ENCODE peak calls at places on chromosome 14, in ten cellular contexts. U is transverse colon, Y is upper lobe of left lung, M is hepatocyte, Q is dorsolateral prefrontal cortex, C is uterus, D is heart right ventricle, R is fibroblast of lung, V is astrocyte, E is neural progenitor cell. J is an unnamed sample. For H3K27me3, the result is how much of the 10 kb centered on the place peaks cover.

GRCh38 chr14:99586761-99587462 is 17.1 kb downstream of the CCDC85C start:
- DNase-seq in U (no peak), Y (peak), M (no peak), Q (no peak), C (no peak), D (no peak), R (no peak), V (no peak), E (no peak), J (no peak)

GRCh38 chr14:91367173-91368171 is 50.1 kb downstream of the CCDC88C start:
- DNase-seq in U (peak), Y (no peak), M (peak), Q (no peak), C (no peak), D (no peak), R (peak), V (peak), E (no peak), J (no peak)

GRCh38 chr14:28603606-28604005 is 163.0 kb upstream of the FOXG1 start:
- DNase-seq in U (no peak), Y (no peak), M (no peak), Q (no peak), C (no peak), D (no peak), R (peak), V (peak), E (no peak), J (no peak)

GRCh38 chr14:102560436-102561261 is 31.8 kb upstream of the RCOR1 start:
- DNase-seq in U (no peak), Y (no peak), M (no peak), Q (no peak), C (no peak), D (no peak), R (no peak), V (no peak), E (no peak), J (no peak)

GRCh38 chr14:53409974-53410373 is 256.9 kb upstream of the DDHD1 start:
- DNase-seq in U (no peak), Y (no peak), M (no peak), Q (no peak), C (no peak), D (no peak), R (no peak), V (peak), E (no peak), J (no peak)

GRCh38 chr14:38578278-38578681 is 322.4 kb upstream of the CLEC14A start:
- DNase-seq in U (no peak), Y (no peak), M (no peak), Q (no peak), C (no peak), D (no peak), R (peak), V (no peak), E (peak), J (no peak)

GRCh38 chr14:95137804-95138167 is 19.5 kb downstream of the DICER1 start:
- DNase-seq in U (peak), Y (no peak), M (no peak), Q (no peak), C (no peak), D (no peak), R (no peak), V (no peak), E (peak), J (no peak)

GRCh38 chr14:103552011-103552797 is 10.3 kb downstream of the BAG5 start:
- DNase-seq in U (no peak), Y (no peak), M (no peak), Q (no peak), C (peak), D (peak), R (no peak), V (peak), E (no peak), J (no peak)

GRCh38 chr14:86961106-86961716 is 1031.8 kb downstream of the GALC start:
- DNase-seq in U (no peak), Y (no peak), M (peak), Q (no peak), C (no peak), D (no peak), R (peak), V (no peak), E (peak), J (no peak)

GRCh38 chr14:56224691-56225681 is 106.8 kb downstream of the PELI2 start:
- DNase-seq in U (peak), Y (peak), M (peak), Q (no peak), C (no peak), D (no peak), R (peak), V (no peak), E (no peak), J (no peak)

GRCh38 chr14:55968741-55969140 is 149.5 kb upstream of the PELI2 start:
- DNase-seq in U (no peak), Y (no peak), M (no peak), Q (no peak), C (no peak), D (no peak), R (no peak), V (peak), E (no peak), J (no peak)

GRCh38 chr14:63993992-63994391 is 141.2 kb downstream of the SYNE2 start:
- DNase-seq in U (no peak), Y (no peak), M (no peak), Q (no peak), C (no peak), D (no peak), R (peak), V (no peak), E (no peak), J (no peak)

GRCh38 chr14:61080591-61081010 is 99.6 kb downstream of the SLC38A6 start:
- DNase-seq in U (no peak), Y (no peak), M (peak), Q (no peak), C (no peak), D (no peak), R (peak), V (peak), E (no peak), J (peak)

GRCh38 chr14:65034021-65034420 is 47.3 kb downstream of the FNTB start:
- DNase-seq in U (no peak), Y (no peak), M (no peak), Q (no peak), C (no peak), D (no peak), R (no peak), V (no peak), E (no peak), J (no peak)

GRCh38 chr14:73397810-73398209 is 60.5 kb downstream of the NUMB start:
- DNase-seq in U (no peak), Y (no peak), M (peak), Q (no peak), C (no peak), D (no peak), R (peak), V (no peak), E (no peak), J (no peak)

GRCh38 chr14:71070169-71070568 is 162.9 kb downstream of the PCNX1 start:
- DNase-seq in U (no peak), Y (no peak), M (no peak), Q (no peak), C (no peak), D (no peak), R (no peak), V (no peak), E (no peak), J (no peak)

GRCh38 chr14:105294142-105294597 is 6.6 kb downstream of the BRF1 start:
- DNase-seq in U (no peak), Y (peak), M (no peak), Q (peak), C (no peak), D (peak), R (no peak), V (peak), E (peak), J (no peak)

DNA sequence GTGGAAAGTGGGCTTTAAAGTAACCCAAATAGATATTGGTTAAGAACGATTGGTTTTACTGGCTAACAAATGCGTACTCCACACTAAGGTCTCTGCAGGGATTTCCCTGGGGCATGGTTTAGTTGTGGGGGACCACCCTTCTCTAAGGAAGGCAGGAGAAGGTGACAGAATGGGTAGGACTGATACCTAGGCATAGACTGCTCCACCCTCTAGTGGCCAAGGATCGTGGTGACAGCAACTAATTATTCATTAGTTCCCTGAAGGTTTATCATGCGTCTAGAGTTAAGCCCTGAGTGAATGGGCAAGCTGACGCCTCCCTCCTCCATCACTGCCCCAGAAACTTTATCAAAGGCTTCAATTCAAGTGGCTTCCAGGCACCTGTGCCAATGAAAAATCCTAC is 9.1 kb downstream of the FAM181A start:
- DNase-seq in U (no peak), Y (no peak), M (peak), Q (no peak), C (no peak), D (no peak), R (no peak), V (no peak), E (peak), J (no peak)
- H3K27me3 ChIP-seq in U (under half), Y (under half), M (under half), Q (under half), C (under half), D (under half), R (under half), V (under half), E (under half), J (under half)

GRCh38 chr14:39957290-39957689 is 525.1 kb upstream of the FBXO33 start:
- DNase-seq in U (no peak), Y (no peak), M (no peak), Q (no peak), C (no peak), D (no peak), R (no peak), V (no peak), E (no peak), J (no peak)

GRCh38 chr14:39957987-39958386 is 525.8 kb upstream of the FBXO33 start:
- DNase-seq in U (no peak), Y (no peak), M (no peak), Q (no peak), C (no peak), D (no peak), R (no peak), V (no peak), E (no peak), J (no peak)

GRCh38 chr14:39956372-39956771 is 524.1 kb upstream of the FBXO33 start:
- DNase-seq in U (no peak), Y (no peak), M (no peak), Q (no peak), C (no peak), D (no peak), R (no peak), V (no peak), E (no peak), J (no peak)
- TF ChIP-seq CTCF in U (no peak), Y (no peak), M (peak), Q (no peak), C (no peak), D (no peak), R (no peak), V (no peak), E (peak), J (no peak)

DNA sequence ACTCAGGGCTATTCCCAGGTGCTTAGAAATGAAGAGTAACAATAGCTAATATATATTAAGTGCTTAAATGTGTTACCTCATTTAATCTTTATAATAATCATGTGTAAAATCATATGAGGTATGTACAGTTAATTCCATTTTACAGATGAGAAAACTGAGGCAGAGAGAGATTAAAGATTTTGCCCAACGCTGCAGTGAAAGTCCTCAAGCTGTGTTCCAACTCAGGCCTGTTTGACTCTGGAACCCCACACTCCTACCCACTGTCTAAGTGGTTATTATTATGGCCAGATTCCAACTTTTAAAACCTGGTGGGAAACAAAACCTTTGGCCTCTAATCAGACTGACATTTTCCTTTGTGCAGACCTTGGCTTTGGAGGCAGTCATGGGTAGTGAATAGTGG is 10.2 kb downstream of the CMTM5 start:
- DNase-seq in U (no peak), Y (no peak), M (no peak), Q (no peak), C (no peak), D (no peak), R (no peak), V (no peak), E (no peak), J (no peak)
- H3K27me3 ChIP-seq in U (under half), Y (under half), M (under half), Q (under half), C (under half), D (under half), R (under half), V (under half), E (under half), J (under half)

DNA sequence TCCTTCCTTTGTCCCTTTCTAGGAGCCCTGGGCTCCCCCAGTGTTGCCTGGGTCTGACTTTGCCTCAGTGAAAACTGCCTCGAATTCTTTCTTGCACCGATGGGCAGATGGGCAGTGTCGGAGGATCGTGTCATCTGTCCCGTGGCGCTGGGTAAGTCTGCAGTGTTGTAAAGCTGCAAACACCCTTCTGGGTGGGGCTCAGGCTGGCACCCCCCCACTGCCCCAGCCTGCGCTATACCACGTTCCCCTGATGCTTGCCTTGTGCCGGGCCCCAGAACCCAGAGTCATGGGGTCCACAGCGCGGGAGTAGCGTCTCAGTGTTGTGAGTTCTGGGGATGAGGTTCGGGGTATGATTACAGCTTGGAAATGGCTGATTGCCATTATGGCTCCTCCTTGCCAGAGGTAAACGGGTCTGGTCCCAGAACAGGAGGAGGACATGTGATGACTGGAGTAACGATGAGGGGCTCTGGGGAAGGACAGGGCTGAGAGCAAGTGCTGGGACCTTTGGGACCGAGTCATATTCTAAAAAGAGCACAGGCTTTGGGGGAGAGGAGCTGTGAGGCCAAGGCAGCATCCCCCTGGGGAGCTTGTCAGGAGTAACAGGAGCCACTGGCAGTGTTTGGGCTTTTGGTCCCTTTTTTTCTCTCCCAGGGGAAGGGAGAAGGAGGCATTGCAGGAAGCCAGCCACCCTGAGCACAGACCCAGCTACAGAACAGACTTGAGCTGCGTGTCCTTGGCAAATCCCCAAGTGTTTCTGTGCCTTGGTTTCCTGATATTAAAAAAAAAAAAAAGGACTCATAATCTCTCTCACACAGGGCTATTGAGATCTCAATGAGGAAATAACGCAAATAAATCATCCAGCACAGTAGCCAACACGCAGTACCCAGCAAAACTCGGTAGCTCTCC is 4.3 kb downstream of the RTL1 start:
- DNase-seq in U (no peak), Y (no peak), M (peak), Q (no peak), C (no peak), D (no peak), R (no peak), V (no peak), E (peak), J (no peak)
- TF ChIP-seq CTCF in U (no peak), Y (no peak), M (no peak), Q (no peak), C (no peak), D (no peak), R (no peak), V (no peak), E (no peak), J (no peak)

GRCh38 chr14:77194706-77195105 is 13.1 kb downstream of the TMEM63C start:
- DNase-seq in U (no peak), Y (no peak), M (no peak), Q (no peak), C (no peak), D (no peak), R (no peak), V (no peak), E (no peak), J (no peak)

GRCh38 chr14:77186911-77187648 is 5.5 kb downstream of the TMEM63C start:
- DNase-seq in U (peak), Y (no peak), M (peak), Q (no peak), C (no peak), D (no peak), R (no peak), V (peak), E (peak), J (no peak)

GRCh38 chr14:77189479-77189878 is 7.9 kb downstream of the TMEM63C start:
- DNase-seq in U (no peak), Y (no peak), M (no peak), Q (no peak), C (no peak), D (no peak), R (no peak), V (no peak), E (no peak), J (no peak)

GRCh38 chr14:77187649-77188012 is 6.0 kb downstream of the TMEM63C start:
- DNase-seq in U (no peak), Y (no peak), M (no peak), Q (no peak), C (no peak), D (no peak), R (no peak), V (no peak), E (no peak), J (no peak)

DNA sequence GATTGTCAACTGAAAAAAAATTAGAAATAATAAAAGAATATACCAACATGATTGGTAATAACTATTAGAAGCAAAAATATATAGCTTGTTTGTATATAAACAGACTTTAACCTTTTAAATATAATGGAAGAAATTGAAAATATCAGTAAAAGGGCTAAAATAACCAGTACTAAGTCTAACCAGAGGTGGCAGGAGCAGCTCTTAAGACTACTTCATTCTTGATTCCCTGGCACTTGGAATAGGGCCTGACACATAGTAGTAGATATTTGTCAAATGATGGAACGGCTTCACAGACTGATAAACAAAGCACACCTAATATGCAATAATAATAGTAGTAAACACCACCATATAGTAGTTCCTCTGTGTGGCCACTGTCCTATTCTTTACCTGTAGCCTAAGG is 9.4 kb downstream of the TMEM63C start:
- DNase-seq in U (no peak), Y (no peak), M (no peak), Q (no peak), C (no peak), D (no peak), R (no peak), V (no peak), E (no peak), J (no peak)
- H3K27me3 ChIP-seq in U (under half), Y (under half), M (under half), Q (under half), C (under half), D (under half), R (under half), V (under half), E (under half), J (under half)

GRCh38 chr14:33998263-33998662 is 47.4 kb upstream of the EGLN3 start:
- DNase-seq in U (no peak), Y (no peak), M (no peak), Q (no peak), C (no peak), D (no peak), R (no peak), V (no peak), E (no peak), J (no peak)
- TF ChIP-seq CTCF in U (no peak), Y (no peak), M (no peak), Q (no peak), C (no peak), D (no peak), R (no peak), V (no peak), E (no peak), J (no peak)

DNA sequence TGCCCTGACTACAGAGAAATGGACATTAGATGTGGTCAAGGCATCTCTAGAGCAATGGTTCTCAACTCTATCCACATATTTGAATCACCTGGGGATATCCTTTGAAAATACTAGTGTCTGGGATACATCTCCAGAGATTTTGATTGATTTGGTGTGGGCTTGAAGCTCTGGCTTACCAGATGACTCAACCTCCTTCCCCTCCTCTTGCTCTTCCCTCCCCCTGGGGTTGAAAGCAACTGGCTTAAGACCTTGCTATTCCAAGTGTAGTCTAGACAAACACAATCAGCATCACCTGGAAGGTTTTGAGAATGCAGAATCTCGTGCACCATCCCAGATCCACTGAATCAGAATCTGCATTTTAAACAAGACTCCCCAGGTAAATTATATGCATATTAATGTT is 183.8 kb downstream of the DAD1 start:
- DNase-seq in U (no peak), Y (no peak), M (no peak), Q (no peak), C (no peak), D (no peak), R (no peak), V (no peak), E (no peak), J (no peak)
- H3K27me3 ChIP-seq in U (under half), Y (under half), M (under half), Q (under half), C (under half), D (under half), R (under half), V (under half), E (under half), J (under half)